ENCODE peak calls at places on chromosome 4, in ten cellular contexts. J is frontal cortex; X is SK-MEL-5; I is effector memory CD4-positive, alpha-beta T cell; E is NCI-H1105; D is NCI-H748 treated with DMSO at 0.1 percent for 48 hours; Y is activated CD4-positive, alpha-beta T cell treated with anti-CD3 and anti-CD28 coated beads for 24 hours; R is activated T-helper 1 cell treated with anti-CD3 and anti-CD28 coated beads, Interleukin-2, amount 50 U/mL, for 16 hours; C is EH; L is HTR-8/SVneo. G is an unnamed sample.

GRCh38 chr4:3250956-3251690 is 2.2 kb downstream of the MSANTD1 start:
- DNase-seq in J (no peak), X (no peak), I (no peak), E (no peak), D (no peak), Y (no peak), R (no peak), C (no peak), L (no peak), G (no peak)

GRCh38 chr4:173584506-173584905 is 54.5 kb upstream of the HAND2 start:
- DNase-seq in J (no peak), X (no peak), I (no peak), E (no peak), D (no peak), Y (no peak), R (no peak), C (no peak), L (no peak), G (no peak)

GRCh38 chr4:94298725-94299252 is 43.8 kb downstream of the HPGDS start:
- DNase-seq in J (no peak), X (no peak), I (no peak), E (no peak), D (peak), Y (no peak), R (no peak), C (no peak), L (no peak), G (no peak)

GRCh38 chr4:159014896-159015295 is 88.0 kb upstream of the RAPGEF2 start:
- DNase-seq in J (no peak), X (no peak), I (no peak), E (no peak), D (no peak), Y (no peak), R (no peak), C (no peak), L (no peak), G (no peak)

GRCh38 chr4:113699772-113700171 is 61.8 kb downstream of the CAMK2D start:
- DNase-seq in J (no peak), X (no peak), I (no peak), E (no peak), D (no peak), Y (no peak), R (no peak), C (peak), L (no peak), G (no peak)

GRCh38 chr4:125331116-125331515 is 16.4 kb downstream of the FAT4 start:
- DNase-seq in J (no peak), X (no peak), I (no peak), E (no peak), D (no peak), Y (no peak), R (no peak), C (no peak), L (no peak), G (no peak)

GRCh38 chr4:88005086-88005485 is 2.3 kb upstream of the PKD2 start:
- DNase-seq in J (no peak), X (no peak), I (no peak), E (no peak), D (no peak), Y (no peak), R (no peak), C (peak), L (no peak), G (peak)

GRCh38 chr4:54165438-54165837 is 63.7 kb upstream of the PDGFRA start:
- DNase-seq in J (no peak), X (peak), I (no peak), E (no peak), D (no peak), Y (no peak), R (no peak), C (peak), L (peak), G (peak)

GRCh38 chr4:172830295-172830764 is 338.3 kb upstream of the GALNT7 start:
- DNase-seq in J (peak), X (peak), I (no peak), E (peak), D (peak), Y (no peak), R (no peak), C (peak), L (no peak), G (no peak)

GRCh38 chr4:139184129-139184528 is 7.1 kb upstream of the ELF2 start:
- DNase-seq in J (no peak), X (peak), I (no peak), E (no peak), D (no peak), Y (no peak), R (no peak), C (peak), L (no peak), G (peak)

GRCh38 chr4:153731239-153731638 is 28.6 kb downstream of the RNF175 start:
- DNase-seq in J (no peak), X (peak), I (no peak), E (no peak), D (no peak), Y (no peak), R (no peak), C (peak), L (peak), G (peak)

GRCh38 chr4:138063581-138063980 is 178.6 kb downstream of the SLC7A11 start:
- DNase-seq in J (no peak), X (no peak), I (no peak), E (no peak), D (no peak), Y (no peak), R (no peak), C (no peak), L (no peak), G (no peak)

GRCh38 chr4:74463123-74463522 is 18.2 kb downstream of the AREG start:
- DNase-seq in J (no peak), X (no peak), I (no peak), E (no peak), D (no peak), Y (no peak), R (no peak), C (no peak), L (no peak), G (no peak)

GRCh38 chr4:38804654-38805295 is at the start of gene TLR1:
- DNase-seq in J (no peak), X (peak), I (no peak), E (no peak), D (no peak), Y (no peak), R (no peak), C (peak), L (no peak), G (peak)

GRCh38 chr4:4848540-4848939 is 10.9 kb upstream of the MSX1 start:
- DNase-seq in J (no peak), X (no peak), I (no peak), E (no peak), D (no peak), Y (no peak), R (no peak), C (no peak), L (no peak), G (no peak)

GRCh38 chr4:183757105-183757504 is 98.0 kb downstream of the TRAPPC11 start:
- DNase-seq in J (no peak), X (no peak), I (no peak), E (no peak), D (no peak), Y (no peak), R (no peak), C (no peak), L (no peak), G (no peak)

GRCh38 chr4:6208416-6208815 is 8.1 kb upstream of the JAKMIP1 start:
- DNase-seq in J (no peak), X (no peak), I (no peak), E (no peak), D (no peak), Y (no peak), R (no peak), C (no peak), L (no peak), G (no peak)

GRCh38 chr4:169225058-169225751 is 45.6 kb downstream of the SH3RF1 start:
- DNase-seq in J (peak), X (no peak), I (no peak), E (no peak), D (no peak), Y (no peak), R (no peak), C (peak), L (peak), G (peak)

GRCh38 chr4:73451978-73452747 is 16.1 kb downstream of the AFP start:
- DNase-seq in J (no peak), X (no peak), I (no peak), E (no peak), D (no peak), Y (no peak), R (no peak), C (no peak), L (no peak), G (no peak)

GRCh38 chr4:154084864-154085263 is 296.0 kb upstream of the SFRP2 start:
- DNase-seq in J (no peak), X (no peak), I (no peak), E (no peak), D (no peak), Y (no peak), R (no peak), C (no peak), L (no peak), G (no peak)

GRCh38 chr4:21858971-21859370 is 89.6 kb downstream of the KCNIP4 start:
- DNase-seq in J (no peak), X (no peak), I (no peak), E (no peak), D (no peak), Y (no peak), R (no peak), C (peak), L (no peak), G (no peak)

GRCh38 chr4:178241601-178242118 is 799.4 kb upstream of the AGA start:
- DNase-seq in J (no peak), X (no peak), I (no peak), E (no peak), D (no peak), Y (no peak), R (no peak), C (no peak), L (no peak), G (no peak)

GRCh38 chr4:57501715-57502114 is 391.5 kb upstream of the IGFBP7 start:
- DNase-seq in J (no peak), X (no peak), I (no peak), E (no peak), D (no peak), Y (no peak), R (no peak), C (peak), L (no peak), G (no peak)

GRCh38 chr4:71550220-71551190 is 211.7 kb downstream of the SLC4A4 start:
- DNase-seq in J (no peak), X (peak), I (no peak), E (no peak), D (no peak), Y (no peak), R (no peak), C (peak), L (no peak), G (peak)

GRCh38 chr4:76585897-76586360 is 150.9 kb downstream of the SHROOM3 start:
- DNase-seq in J (peak), X (no peak), I (no peak), E (peak), D (peak), Y (peak), R (no peak), C (no peak), L (no peak), G (no peak)

GRCh38 chr4:2855584-2855983 is 11.9 kb downstream of the ADD1 start:
- DNase-seq in J (no peak), X (no peak), I (no peak), E (no peak), D (no peak), Y (no peak), R (no peak), C (no peak), L (no peak), G (no peak)

GRCh38 chr4:4838602-4839470 is 20.6 kb upstream of the MSX1 start:
- DNase-seq in J (no peak), X (no peak), I (no peak), E (no peak), D (no peak), Y (no peak), R (no peak), C (no peak), L (no peak), G (no peak)

GRCh38 chr4:98421106-98421505 is 159.9 kb downstream of the RAP1GDS1 start:
- DNase-seq in J (no peak), X (no peak), I (no peak), E (no peak), D (no peak), Y (no peak), R (no peak), C (peak), L (no peak), G (no peak)

GRCh38 chr4:122783301-122784215 is 43.1 kb upstream of the FGF2 start:
- DNase-seq in J (no peak), X (peak), I (no peak), E (no peak), D (no peak), Y (no peak), R (no peak), C (peak), L (peak), G (peak)

GRCh38 chr4:170226288-170226687 is 136.5 kb upstream of the AADAT start:
- DNase-seq in J (no peak), X (no peak), I (no peak), E (no peak), D (no peak), Y (no peak), R (no peak), C (no peak), L (no peak), G (no peak)

GRCh38 chr4:80049402-80049801 is 23.6 kb downstream of the ANTXR2 start:
- DNase-seq in J (no peak), X (peak), I (no peak), E (no peak), D (peak), Y (no peak), R (no peak), C (no peak), L (no peak), G (no peak)

GRCh38 chr4:148299337-148299736 is 142.9 kb downstream of the NR3C2 start:
- DNase-seq in J (no peak), X (no peak), I (no peak), E (no peak), D (no peak), Y (no peak), R (no peak), C (no peak), L (no peak), G (no peak)

GRCh38 chr4:168880811-168881595 is 129.1 kb downstream of the CBR4 start:
- DNase-seq in J (no peak), X (no peak), I (no peak), E (no peak), D (no peak), Y (no peak), R (no peak), C (no peak), L (no peak), G (no peak)

GRCh38 chr4:48129307-48130014 is 4.6 kb downstream of the TXK start:
- DNase-seq in J (no peak), X (no peak), I (no peak), E (no peak), D (no peak), Y (no peak), R (no peak), C (no peak), L (no peak), G (no peak)

GRCh38 chr4:18113710-18114331 is 92.3 kb upstream of the LCORL start:
- DNase-seq in J (no peak), X (no peak), I (no peak), E (no peak), D (no peak), Y (no peak), R (no peak), C (no peak), L (no peak), G (no peak)

GRCh38 chr4:122328893-122329292 is 49.9 kb upstream of the ADAD1 start:
- DNase-seq in J (no peak), X (no peak), I (no peak), E (no peak), D (no peak), Y (no peak), R (no peak), C (no peak), L (no peak), G (no peak)

GRCh38 chr4:109979932-109980717 is 67.4 kb downstream of the EGF start:
- DNase-seq in J (no peak), X (peak), I (no peak), E (no peak), D (no peak), Y (no peak), R (no peak), C (peak), L (peak), G (no peak)

GRCh38 chr4:127498366-127498765 is 134.4 kb upstream of the INTU start:
- DNase-seq in J (no peak), X (no peak), I (no peak), E (no peak), D (no peak), Y (no peak), R (no peak), C (no peak), L (no peak), G (no peak)

GRCh38 chr4:36082817-36083216 is 161.5 kb downstream of the ARAP2 start:
- DNase-seq in J (no peak), X (no peak), I (no peak), E (no peak), D (no peak), Y (no peak), R (no peak), C (no peak), L (no peak), G (no peak)

G was measured in stromal cell of bone marrow.